ENCODE peak calls at places on chromosomes 6 and 20, in eight cellular contexts. One of them, this sample, is unnamed.

GRCh38 chr6:97915537-97915936 is 632.5 kb upstream of the MMS22L start:
- DNase-seq in HEK293T: no peak
- DNase-seq in posterior cingulate gyrus: no peak
- DNase-seq in NCI-H345: no peak
- DNase-seq in NCI-H1417: no peak
- DNase-seq in EL: no peak
- DNase-seq in adipocyte: no peak
- DNase-seq in hippocampal formation: no peak
- DNase-seq in this sample: no peak

GRCh38 chr20:17024513-17025105 is 202.2 kb upstream of the PCSK2 start:
- DNase-seq in HEK293T: no peak
- DNase-seq in posterior cingulate gyrus: no peak
- DNase-seq in NCI-H345: no peak
- DNase-seq in NCI-H1417: no peak
- DNase-seq in EL: peak; percentile 46
- DNase-seq in adipocyte: peak; percentile 4
- DNase-seq in hippocampal formation: no peak
- DNase-seq in this sample: peak; percentile 42

GRCh38 chr6:113953346-113953745 is 17.6 kb downstream of the HDAC2 start:
- DNase-seq in HEK293T: no peak
- DNase-seq in posterior cingulate gyrus: no peak
- DNase-seq in NCI-H345: no peak
- DNase-seq in NCI-H1417: no peak
- DNase-seq in EL: peak; percentile 74
- DNase-seq in adipocyte: peak; percentile 42
- DNase-seq in hippocampal formation: no peak
- DNase-seq in this sample: peak; percentile 50

GRCh38 chr6:98486052-98486451 is 348.3 kb upstream of the POU3F2 start:
- DNase-seq in HEK293T: no peak
- DNase-seq in posterior cingulate gyrus: no peak
- DNase-seq in NCI-H345: no peak
- DNase-seq in NCI-H1417: no peak
- DNase-seq in EL: no peak
- DNase-seq in adipocyte: no peak
- DNase-seq in hippocampal formation: peak; percentile 9
- DNase-seq in this sample: no peak

GRCh38 chr6:15349379-15349778 is 103.5 kb downstream of the JARID2 start:
- DNase-seq in HEK293T: no peak
- DNase-seq in posterior cingulate gyrus: no peak
- DNase-seq in NCI-H345: no peak
- DNase-seq in NCI-H1417: no peak
- DNase-seq in EL: no peak
- DNase-seq in adipocyte: no peak
- DNase-seq in hippocampal formation: no peak
- DNase-seq in this sample: peak; percentile 79

GRCh38 chr6:34574647-34575293 is 18.6 kb upstream of the SPDEF start:
- DNase-seq in HEK293T: no peak
- DNase-seq in posterior cingulate gyrus: no peak
- DNase-seq in NCI-H345: no peak
- DNase-seq in NCI-H1417: no peak
- DNase-seq in EL: no peak
- DNase-seq in adipocyte: no peak
- DNase-seq in hippocampal formation: no peak
- DNase-seq in this sample: no peak

GRCh38 chr6:72580281-72580940 is 41.5 kb upstream of the KCNQ5 start:
- DNase-seq in HEK293T: peak; percentile 34
- DNase-seq in posterior cingulate gyrus: no peak
- DNase-seq in NCI-H345: peak; percentile 68
- DNase-seq in NCI-H1417: peak; percentile 18
- DNase-seq in EL: peak; percentile 88
- DNase-seq in adipocyte: peak; percentile 92
- DNase-seq in hippocampal formation: peak; percentile 25
- DNase-seq in this sample: peak; percentile 90

GRCh38 chr20:53870426-53871199 is 199.8 kb downstream of the BCAS1 start:
- DNase-seq in HEK293T: no peak
- DNase-seq in posterior cingulate gyrus: no peak
- DNase-seq in NCI-H345: no peak
- DNase-seq in NCI-H1417: no peak
- DNase-seq in EL: no peak
- DNase-seq in adipocyte: no peak
- DNase-seq in hippocampal formation: no peak
- DNase-seq in this sample: peak; percentile 29

GRCh38 chr6:129617986-129618385 is 92.0 kb downstream of the ARHGAP18 start:
- DNase-seq in HEK293T: no peak
- DNase-seq in posterior cingulate gyrus: no peak
- DNase-seq in NCI-H345: no peak
- DNase-seq in NCI-H1417: no peak
- DNase-seq in EL: no peak
- DNase-seq in adipocyte: peak; percentile 34
- DNase-seq in hippocampal formation: no peak
- DNase-seq in this sample: peak; percentile 37

GRCh38 chr20:63596423-63596822 is 22.4 kb upstream of the HELZ2 start:
- DNase-seq in HEK293T: no peak
- DNase-seq in posterior cingulate gyrus: no peak
- DNase-seq in NCI-H345: no peak
- DNase-seq in NCI-H1417: no peak
- DNase-seq in EL: no peak
- DNase-seq in adipocyte: no peak
- DNase-seq in hippocampal formation: no peak
- DNase-seq in this sample: no peak

GRCh38 chr6:6721606-6722005 is 133.1 kb downstream of the LY86 start:
- DNase-seq in HEK293T: no peak
- DNase-seq in posterior cingulate gyrus: no peak
- DNase-seq in NCI-H345: no peak
- DNase-seq in NCI-H1417: no peak
- DNase-seq in EL: no peak
- DNase-seq in adipocyte: no peak
- DNase-seq in hippocampal formation: no peak
- DNase-seq in this sample: no peak

GRCh38 chr20:56411759-56412472 is at the start of gene CASS4:
- DNase-seq in HEK293T: no peak
- DNase-seq in posterior cingulate gyrus: no peak
- DNase-seq in NCI-H345: no peak
- DNase-seq in NCI-H1417: no peak
- DNase-seq in EL: no peak
- DNase-seq in adipocyte: peak; percentile 54
- DNase-seq in hippocampal formation: peak; percentile 17
- DNase-seq in this sample: peak; percentile 76

GRCh38 chr6:140921366-140922226 is 1211.1 kb upstream of the GJE1 start:
- DNase-seq in HEK293T: peak; percentile 58
- DNase-seq in posterior cingulate gyrus: no peak
- DNase-seq in NCI-H345: peak; percentile 22
- DNase-seq in NCI-H1417: peak; percentile 21
- DNase-seq in EL: peak; percentile 82
- DNase-seq in adipocyte: peak; percentile 79
- DNase-seq in hippocampal formation: peak; percentile 43
- DNase-seq in this sample: peak; percentile 85

GRCh38 chr6:38813026-38813425 is 97.9 kb downstream of the DNAH8 start:
- DNase-seq in HEK293T: no peak
- DNase-seq in posterior cingulate gyrus: no peak
- DNase-seq in NCI-H345: no peak
- DNase-seq in NCI-H1417: no peak
- DNase-seq in EL: no peak
- DNase-seq in adipocyte: peak; percentile 68
- DNase-seq in hippocampal formation: no peak
- DNase-seq in this sample: no peak

GRCh38 chr6:141488466-141488865 is 644.3 kb upstream of the GJE1 start:
- DNase-seq in HEK293T: no peak
- DNase-seq in posterior cingulate gyrus: no peak
- DNase-seq in NCI-H345: no peak
- DNase-seq in NCI-H1417: no peak
- DNase-seq in EL: peak; percentile 28
- DNase-seq in adipocyte: no peak
- DNase-seq in hippocampal formation: no peak
- DNase-seq in this sample: peak; percentile 41

GRCh38 chr20:46566125-46566524 is 15.7 kb upstream of the OCSTAMP start:
- DNase-seq in HEK293T: no peak
- DNase-seq in posterior cingulate gyrus: no peak
- DNase-seq in NCI-H345: no peak
- DNase-seq in NCI-H1417: no peak
- DNase-seq in EL: no peak
- DNase-seq in adipocyte: no peak
- DNase-seq in hippocampal formation: no peak
- DNase-seq in this sample: no peak

GRCh38 chr20:51221791-51222408 is 199.0 kb upstream of the KCNG1 start:
- DNase-seq in HEK293T: no peak
- DNase-seq in posterior cingulate gyrus: no peak
- DNase-seq in NCI-H345: peak; percentile 31
- DNase-seq in NCI-H1417: no peak
- DNase-seq in EL: peak; percentile 80
- DNase-seq in adipocyte: peak; percentile 24
- DNase-seq in hippocampal formation: no peak
- DNase-seq in this sample: peak; percentile 74

GRCh38 chr6:160221918-160222317 is 36.7 kb downstream of the SLC22A2 start:
- DNase-seq in HEK293T: no peak
- DNase-seq in posterior cingulate gyrus: no peak
- DNase-seq in NCI-H345: no peak
- DNase-seq in NCI-H1417: no peak
- DNase-seq in EL: no peak
- DNase-seq in adipocyte: no peak
- DNase-seq in hippocampal formation: no peak
- DNase-seq in this sample: no peak

GRCh38 chr6:1704711-1705110 is 95.0 kb downstream of the FOXC1 start:
- DNase-seq in HEK293T: no peak
- DNase-seq in posterior cingulate gyrus: no peak
- DNase-seq in NCI-H345: no peak
- DNase-seq in NCI-H1417: no peak
- DNase-seq in EL: no peak
- DNase-seq in adipocyte: no peak
- DNase-seq in hippocampal formation: no peak
- DNase-seq in this sample: no peak

GRCh38 chr6:25627001-25627400 is 25.0 kb upstream of the SCGN start:
- DNase-seq in HEK293T: no peak
- DNase-seq in posterior cingulate gyrus: no peak
- DNase-seq in NCI-H345: peak; percentile 52
- DNase-seq in NCI-H1417: peak; percentile 33
- DNase-seq in EL: no peak
- DNase-seq in adipocyte: no peak
- DNase-seq in hippocampal formation: no peak
- DNase-seq in this sample: no peak

GRCh38 chr20:43243672-43244269 is 54.1 kb upstream of the PTPRT start:
- DNase-seq in HEK293T: no peak
- DNase-seq in posterior cingulate gyrus: no peak
- DNase-seq in NCI-H345: peak; percentile 65
- DNase-seq in NCI-H1417: peak; percentile 16
- DNase-seq in EL: no peak
- DNase-seq in adipocyte: no peak
- DNase-seq in hippocampal formation: peak; percentile 13
- DNase-seq in this sample: peak; percentile 20

GRCh38 chr6:17394192-17394611 is 807 bp downstream of the CAP2 start:
- DNase-seq in HEK293T: peak; percentile 56
- DNase-seq in posterior cingulate gyrus: no peak
- DNase-seq in NCI-H345: peak; percentile 44
- DNase-seq in NCI-H1417: peak; percentile 18
- DNase-seq in EL: peak; percentile 91
- DNase-seq in adipocyte: peak; percentile 89
- DNase-seq in hippocampal formation: peak; percentile 58
- DNase-seq in this sample: peak; percentile 82

GRCh38 chr6:25027221-25027916 is 91.6 kb upstream of the RIPOR2 start:
- DNase-seq in HEK293T: no peak
- DNase-seq in posterior cingulate gyrus: no peak
- DNase-seq in NCI-H345: no peak
- DNase-seq in NCI-H1417: peak; percentile 46
- DNase-seq in EL: no peak
- DNase-seq in adipocyte: no peak
- DNase-seq in hippocampal formation: no peak
- DNase-seq in this sample: no peak

GRCh38 chr20:17612287-17612974 is 42.6 kb downstream of the DSTN start:
- DNase-seq in HEK293T: no peak
- DNase-seq in posterior cingulate gyrus: no peak
- DNase-seq in NCI-H345: no peak
- DNase-seq in NCI-H1417: no peak
- DNase-seq in EL: peak; percentile 71
- DNase-seq in adipocyte: peak; percentile 70
- DNase-seq in hippocampal formation: no peak
- DNase-seq in this sample: peak; percentile 80

GRCh38 chr6:170063431-170063830 is 227.4 kb downstream of the DLL1 start:
- DNase-seq in HEK293T: no peak
- DNase-seq in posterior cingulate gyrus: no peak
- DNase-seq in NCI-H345: no peak
- DNase-seq in NCI-H1417: no peak
- DNase-seq in EL: no peak
- DNase-seq in adipocyte: no peak
- DNase-seq in hippocampal formation: no peak
- DNase-seq in this sample: no peak

GRCh38 chr6:37906121-37906520 is 86.6 kb downstream of the ZFAND3 start:
- DNase-seq in HEK293T: no peak
- DNase-seq in posterior cingulate gyrus: no peak
- DNase-seq in NCI-H345: no peak
- DNase-seq in NCI-H1417: no peak
- DNase-seq in EL: peak; percentile 36
- DNase-seq in adipocyte: peak; percentile 30
- DNase-seq in hippocampal formation: no peak
- DNase-seq in this sample: no peak

GRCh38 chr6:39887692-39888450 is 46.4 kb downstream of the MOCS1 start:
- DNase-seq in HEK293T: no peak
- DNase-seq in posterior cingulate gyrus: peak; percentile 68
- DNase-seq in NCI-H345: no peak
- DNase-seq in NCI-H1417: no peak
- DNase-seq in EL: peak; percentile 98
- DNase-seq in adipocyte: peak; percentile 96
- DNase-seq in hippocampal formation: peak; percentile 62
- DNase-seq in this sample: peak; percentile 88

GRCh38 chr6:166862287-166862977 is 93.9 kb downstream of the RNASET2 start:
- DNase-seq in HEK293T: peak; percentile 74
- DNase-seq in posterior cingulate gyrus: peak; percentile 48
- DNase-seq in NCI-H345: peak; percentile 34
- DNase-seq in NCI-H1417: no peak
- DNase-seq in EL: no peak
- DNase-seq in adipocyte: peak; percentile 21
- DNase-seq in hippocampal formation: peak; percentile 33
- DNase-seq in this sample: peak; percentile 23

GRCh38 chr20:4045741-4046140 is 30.4 kb upstream of the RNF24 start:
- DNase-seq in HEK293T: no peak
- DNase-seq in posterior cingulate gyrus: no peak
- DNase-seq in NCI-H345: no peak
- DNase-seq in NCI-H1417: no peak
- DNase-seq in EL: peak; percentile 92
- DNase-seq in adipocyte: no peak
- DNase-seq in hippocampal formation: no peak
- DNase-seq in this sample: peak; percentile 65

GRCh38 chr6:110101885-110102284 is 77.6 kb downstream of the WASF1 start:
- DNase-seq in HEK293T: no peak
- DNase-seq in posterior cingulate gyrus: no peak
- DNase-seq in NCI-H345: no peak
- DNase-seq in NCI-H1417: no peak
- DNase-seq in EL: no peak
- DNase-seq in adipocyte: no peak
- DNase-seq in hippocampal formation: no peak
- DNase-seq in this sample: no peak

GRCh38 chr6:109579361-109579760 is 96.3 kb upstream of the ZBTB24 start:
- DNase-seq in HEK293T: no peak
- DNase-seq in posterior cingulate gyrus: no peak
- DNase-seq in NCI-H345: no peak
- DNase-seq in NCI-H1417: no peak
- DNase-seq in EL: no peak
- DNase-seq in adipocyte: no peak
- DNase-seq in hippocampal formation: no peak
- DNase-seq in this sample: peak; percentile 14

GRCh38 chr6:7468382-7469081 is 72.9 kb upstream of the DSP start:
- DNase-seq in HEK293T: peak; percentile 34
- DNase-seq in posterior cingulate gyrus: peak; percentile 61
- DNase-seq in NCI-H345: no peak
- DNase-seq in NCI-H1417: no peak
- DNase-seq in EL: peak; percentile 83
- DNase-seq in adipocyte: peak; percentile 19
- DNase-seq in hippocampal formation: peak; percentile 29
- DNase-seq in this sample: peak; percentile 87

GRCh38 chr20:38202982-38203293 is 37.9 kb upstream of the TGM2 start:
- DNase-seq in HEK293T: no peak
- DNase-seq in posterior cingulate gyrus: no peak
- DNase-seq in NCI-H345: no peak
- DNase-seq in NCI-H1417: no peak
- DNase-seq in EL: no peak
- DNase-seq in adipocyte: no peak
- DNase-seq in hippocampal formation: no peak
- DNase-seq in this sample: no peak

GRCh38 chr6:149897015-149897697 is 757 bp downstream of the RAET1E start:
- DNase-seq in HEK293T: no peak
- DNase-seq in posterior cingulate gyrus: no peak
- DNase-seq in NCI-H345: no peak
- DNase-seq in NCI-H1417: no peak
- DNase-seq in EL: peak; percentile 93
- DNase-seq in adipocyte: peak; percentile 96
- DNase-seq in hippocampal formation: peak; percentile 14
- DNase-seq in this sample: peak; percentile 97